ENCODE peak calls at places on chromosomes 16 and 17, in nine cellular contexts. One of them, this sample, is unnamed.

GRCh38 chr16:79598341-79599181 is 2.0 kb downstream of the MAF start:
- DNase-seq in suprapubic skin: peak; percentile 76
- DNase-seq in uterus: peak; percentile 64
- DNase-seq in tibial nerve: peak; percentile 44
- DNase-seq in body of pancreas: peak; percentile 43
- DNase-seq in esophagus squamous epithelium: no peak
- DNase-seq in adrenal gland: peak; percentile 77
- DNase-seq in stomach: peak; percentile 62
- DNase-seq in A549: peak; percentile 66
- DNase-seq in this sample: peak; percentile 28

GRCh38 chr17:51014129-51014528 is 106.5 kb downstream of the SPAG9 start:
- DNase-seq in suprapubic skin: no peak
- DNase-seq in esophagus squamous epithelium: no peak
- DNase-seq in uterus: no peak
- DNase-seq in A549: no peak
- DNase-seq in tibial nerve: no peak
- DNase-seq in stomach: no peak
- DNase-seq in adrenal gland: no peak
- DNase-seq in body of pancreas: no peak
- DNase-seq in this sample: no peak

GRCh38 chr17:78798695-78799559 is 16.9 kb upstream of the CYTH1 start:
- DNase-seq in A549: peak; percentile 45
- DNase-seq in suprapubic skin: no peak
- DNase-seq in adrenal gland: no peak
- DNase-seq in stomach: no peak
- DNase-seq in body of pancreas: no peak
- DNase-seq in uterus: no peak
- DNase-seq in esophagus squamous epithelium: no peak
- DNase-seq in tibial nerve: no peak
- DNase-seq in this sample: peak; percentile 41

GRCh38 chr16:27698266-27698665 is 148.3 kb downstream of the KATNIP start:
- DNase-seq in esophagus squamous epithelium: no peak
- DNase-seq in A549: no peak
- DNase-seq in uterus: no peak
- DNase-seq in tibial nerve: no peak
- DNase-seq in adrenal gland: no peak
- DNase-seq in stomach: no peak
- DNase-seq in suprapubic skin: no peak
- DNase-seq in body of pancreas: no peak
- DNase-seq in this sample: peak; percentile 19

GRCh38 chr17:32350662-32351418 is 883 bp downstream of the ZNF207 start:
- DNase-seq in esophagus squamous epithelium: no peak
- DNase-seq in stomach: peak; percentile 47
- DNase-seq in adrenal gland: no peak
- DNase-seq in body of pancreas: peak; percentile 44
- DNase-seq in A549: peak; percentile 79
- DNase-seq in tibial nerve: no peak
- DNase-seq in uterus: no peak
- DNase-seq in suprapubic skin: no peak
- DNase-seq in this sample: peak; percentile 82

GRCh38 chr17:63552211-63552610 is 1.9 kb downstream of the DCAF7 start:
- DNase-seq in uterus: no peak
- DNase-seq in body of pancreas: no peak
- DNase-seq in esophagus squamous epithelium: no peak
- DNase-seq in stomach: peak; percentile 3
- DNase-seq in A549: no peak
- DNase-seq in suprapubic skin: no peak
- DNase-seq in tibial nerve: no peak
- DNase-seq in adrenal gland: no peak
- DNase-seq in this sample: no peak

GRCh38 chr17:61139219-61139618 is 260.4 kb upstream of the TBX2 start:
- DNase-seq in tibial nerve: no peak
- DNase-seq in body of pancreas: no peak
- DNase-seq in uterus: no peak
- DNase-seq in suprapubic skin: no peak
- DNase-seq in stomach: peak; percentile 43
- DNase-seq in esophagus squamous epithelium: no peak
- DNase-seq in A549: no peak
- DNase-seq in adrenal gland: no peak
- DNase-seq in this sample: peak; percentile 84

GRCh38 chr17:59372138-59372751 is 40.8 kb downstream of the YPEL2 start:
- DNase-seq in body of pancreas: peak; percentile 50
- DNase-seq in esophagus squamous epithelium: no peak
- DNase-seq in tibial nerve: peak; percentile 38
- DNase-seq in suprapubic skin: peak; percentile 81
- DNase-seq in adrenal gland: peak; percentile 50
- DNase-seq in A549: no peak
- DNase-seq in stomach: peak; percentile 53
- DNase-seq in uterus: peak; percentile 47
- DNase-seq in this sample: peak; percentile 78

GRCh38 chr17:76501018-76501826 is at the start of gene RHBDF2:
- DNase-seq in stomach: peak; percentile 97
- DNase-seq in uterus: peak; percentile 89
- DNase-seq in A549: peak; percentile 87
- DNase-seq in suprapubic skin: peak; percentile 91
- DNase-seq in tibial nerve: peak; percentile 77
- DNase-seq in adrenal gland: peak; percentile 92
- DNase-seq in esophagus squamous epithelium: no peak
- DNase-seq in body of pancreas: peak; percentile 95
- DNase-seq in this sample: peak; percentile 86

GRCh38 chr16:70428178-70428998 is 10.5 kb downstream of the ST3GAL2 start:
- DNase-seq in tibial nerve: peak; percentile 58
- DNase-seq in A549: peak; percentile 96
- DNase-seq in adrenal gland: peak; percentile 99
- DNase-seq in suprapubic skin: peak; percentile 87
- DNase-seq in body of pancreas: peak; percentile 97
- DNase-seq in stomach: peak; percentile 87
- DNase-seq in uterus: peak; percentile 93
- DNase-seq in esophagus squamous epithelium: peak; percentile 28
- DNase-seq in this sample: peak; percentile 100

GRCh38 chr17:27959382-27959709 is 66.2 kb upstream of the LYRM9 start:
- DNase-seq in stomach: no peak
- DNase-seq in uterus: no peak
- DNase-seq in body of pancreas: no peak
- DNase-seq in A549: no peak
- DNase-seq in adrenal gland: no peak
- DNase-seq in esophagus squamous epithelium: no peak
- DNase-seq in tibial nerve: no peak
- DNase-seq in suprapubic skin: no peak
- DNase-seq in this sample: no peak

GRCh38 chr16:17633146-17633966 is 162.6 kb upstream of the XYLT1 start:
- DNase-seq in adrenal gland: no peak
- DNase-seq in tibial nerve: no peak
- DNase-seq in suprapubic skin: no peak
- DNase-seq in uterus: no peak
- DNase-seq in A549: no peak
- DNase-seq in esophagus squamous epithelium: no peak
- DNase-seq in body of pancreas: no peak
- DNase-seq in stomach: no peak
- DNase-seq in this sample: no peak

GRCh38 chr16:30122621-30123160 is 329 bp downstream of the MAPK3 start:
- DNase-seq in suprapubic skin: peak; percentile 73
- DNase-seq in uterus: no peak
- DNase-seq in esophagus squamous epithelium: no peak
- DNase-seq in tibial nerve: no peak
- DNase-seq in body of pancreas: no peak
- DNase-seq in stomach: no peak
- DNase-seq in adrenal gland: peak; percentile 29
- DNase-seq in A549: no peak
- DNase-seq in this sample: no peak

GRCh38 chr17:40422990-40423611 is 5.4 kb upstream of the TOP2A start:
- DNase-seq in adrenal gland: no peak
- DNase-seq in tibial nerve: no peak
- DNase-seq in stomach: no peak
- DNase-seq in body of pancreas: no peak
- DNase-seq in suprapubic skin: no peak
- DNase-seq in A549: peak; percentile 64
- DNase-seq in uterus: no peak
- DNase-seq in esophagus squamous epithelium: no peak
- DNase-seq in this sample: peak; percentile 40

GRCh38 chr17:40350410-40351184 is 13.9 kb downstream of the GJD3 start:
- DNase-seq in adrenal gland: peak; percentile 32
- DNase-seq in A549: no peak
- DNase-seq in tibial nerve: no peak
- DNase-seq in body of pancreas: no peak
- DNase-seq in stomach: no peak
- DNase-seq in suprapubic skin: peak; percentile 70
- DNase-seq in uterus: no peak
- DNase-seq in esophagus squamous epithelium: no peak
- DNase-seq in this sample: no peak

GRCh38 chr16:86818701-86819522 is 240.6 kb downstream of the FOXL1 start:
- DNase-seq in A549: no peak
- DNase-seq in uterus: no peak
- DNase-seq in adrenal gland: no peak
- DNase-seq in esophagus squamous epithelium: no peak
- DNase-seq in stomach: no peak
- DNase-seq in tibial nerve: no peak
- DNase-seq in body of pancreas: no peak
- DNase-seq in suprapubic skin: no peak
- DNase-seq in this sample: no peak

GRCh38 chr17:49110504-49110903 is 22.1 kb upstream of the B4GALNT2 start:
- DNase-seq in esophagus squamous epithelium: no peak
- DNase-seq in suprapubic skin: no peak
- DNase-seq in body of pancreas: no peak
- DNase-seq in adrenal gland: no peak
- DNase-seq in A549: peak; percentile 31
- DNase-seq in tibial nerve: no peak
- DNase-seq in uterus: no peak
- DNase-seq in stomach: no peak
- DNase-seq in this sample: no peak

GRCh38 chr16:85385463-85386331 is 227.4 kb upstream of the GSE1 start:
- DNase-seq in tibial nerve: no peak
- DNase-seq in uterus: peak; percentile 54
- DNase-seq in adrenal gland: peak; percentile 19
- DNase-seq in stomach: no peak
- DNase-seq in A549: no peak
- DNase-seq in suprapubic skin: peak; percentile 64
- DNase-seq in esophagus squamous epithelium: no peak
- DNase-seq in body of pancreas: no peak
- DNase-seq in this sample: peak; percentile 66

GRCh38 chr16:52451971-52452421 is 94.9 kb downstream of the TOX3 start:
- DNase-seq in A549: peak; percentile 6
- DNase-seq in suprapubic skin: no peak
- DNase-seq in tibial nerve: no peak
- DNase-seq in body of pancreas: no peak
- DNase-seq in esophagus squamous epithelium: no peak
- DNase-seq in uterus: no peak
- DNase-seq in stomach: no peak
- DNase-seq in adrenal gland: no peak
- DNase-seq in this sample: no peak

GRCh38 chr16:967546-968295 is 3.1 kb downstream of the LMF1 start:
- DNase-seq in suprapubic skin: peak; percentile 60
- DNase-seq in tibial nerve: no peak
- DNase-seq in A549: no peak
- DNase-seq in esophagus squamous epithelium: no peak
- DNase-seq in adrenal gland: no peak
- DNase-seq in uterus: no peak
- DNase-seq in body of pancreas: no peak
- DNase-seq in stomach: no peak
- DNase-seq in this sample: no peak

GRCh38 chr16:64469906-64470702 is 651.8 kb downstream of the CDH11 start:
- DNase-seq in body of pancreas: no peak
- DNase-seq in suprapubic skin: no peak
- DNase-seq in esophagus squamous epithelium: no peak
- DNase-seq in stomach: no peak
- DNase-seq in A549: no peak
- DNase-seq in adrenal gland: no peak
- DNase-seq in tibial nerve: no peak
- DNase-seq in uterus: no peak
- DNase-seq in this sample: no peak
- TF ChIP-seq CTCF in body of pancreas: no peak
- TF ChIP-seq CTCF in suprapubic skin: no peak
- TF ChIP-seq CTCF in esophagus squamous epithelium: no peak
- TF ChIP-seq CTCF in stomach: no peak
- TF ChIP-seq CTCF in A549: no peak
- TF ChIP-seq CTCF in adrenal gland: no peak
- TF ChIP-seq CTCF in tibial nerve: no peak
- TF ChIP-seq CTCF in uterus: no peak
- TF ChIP-seq CTCF in this sample: no peak

GRCh38 chr16:83882118-83882879 is 16.6 kb upstream of the MLYCD start:
- DNase-seq in suprapubic skin: no peak
- DNase-seq in esophagus squamous epithelium: no peak
- DNase-seq in uterus: no peak
- DNase-seq in tibial nerve: no peak
- DNase-seq in adrenal gland: no peak
- DNase-seq in body of pancreas: no peak
- DNase-seq in A549: no peak
- DNase-seq in stomach: no peak
- DNase-seq in this sample: no peak
- TF ChIP-seq POLR2A in suprapubic skin: no peak
- TF ChIP-seq POLR2A in esophagus squamous epithelium: no peak
- TF ChIP-seq POLR2A in uterus: no peak
- TF ChIP-seq POLR2A in tibial nerve: no peak
- TF ChIP-seq POLR2A in adrenal gland: no peak
- TF ChIP-seq POLR2A in body of pancreas: no peak
- TF ChIP-seq POLR2A in A549: no peak
- TF ChIP-seq POLR2A in stomach: no peak
- TF ChIP-seq POLR2A in this sample: no peak

GRCh38 chr17:6420173-6420641 is 14.7 kb downstream of the AIPL1 start:
- DNase-seq in stomach: no peak
- DNase-seq in uterus: no peak
- DNase-seq in esophagus squamous epithelium: no peak
- DNase-seq in A549: peak; percentile 44
- DNase-seq in body of pancreas: no peak
- DNase-seq in adrenal gland: no peak
- DNase-seq in tibial nerve: no peak
- DNase-seq in suprapubic skin: no peak
- DNase-seq in this sample: peak; percentile 39
- TF ChIP-seq CTCF in stomach: no peak
- TF ChIP-seq CTCF in uterus: no peak
- TF ChIP-seq CTCF in esophagus squamous epithelium: peak; percentile 8
- TF ChIP-seq CTCF in A549: peak; percentile 40
- TF ChIP-seq CTCF in body of pancreas: no peak
- TF ChIP-seq CTCF in adrenal gland: no peak
- TF ChIP-seq CTCF in tibial nerve: no peak
- TF ChIP-seq CTCF in suprapubic skin: peak; percentile 9
- TF ChIP-seq CTCF in this sample: peak; percentile 33

DNA sequence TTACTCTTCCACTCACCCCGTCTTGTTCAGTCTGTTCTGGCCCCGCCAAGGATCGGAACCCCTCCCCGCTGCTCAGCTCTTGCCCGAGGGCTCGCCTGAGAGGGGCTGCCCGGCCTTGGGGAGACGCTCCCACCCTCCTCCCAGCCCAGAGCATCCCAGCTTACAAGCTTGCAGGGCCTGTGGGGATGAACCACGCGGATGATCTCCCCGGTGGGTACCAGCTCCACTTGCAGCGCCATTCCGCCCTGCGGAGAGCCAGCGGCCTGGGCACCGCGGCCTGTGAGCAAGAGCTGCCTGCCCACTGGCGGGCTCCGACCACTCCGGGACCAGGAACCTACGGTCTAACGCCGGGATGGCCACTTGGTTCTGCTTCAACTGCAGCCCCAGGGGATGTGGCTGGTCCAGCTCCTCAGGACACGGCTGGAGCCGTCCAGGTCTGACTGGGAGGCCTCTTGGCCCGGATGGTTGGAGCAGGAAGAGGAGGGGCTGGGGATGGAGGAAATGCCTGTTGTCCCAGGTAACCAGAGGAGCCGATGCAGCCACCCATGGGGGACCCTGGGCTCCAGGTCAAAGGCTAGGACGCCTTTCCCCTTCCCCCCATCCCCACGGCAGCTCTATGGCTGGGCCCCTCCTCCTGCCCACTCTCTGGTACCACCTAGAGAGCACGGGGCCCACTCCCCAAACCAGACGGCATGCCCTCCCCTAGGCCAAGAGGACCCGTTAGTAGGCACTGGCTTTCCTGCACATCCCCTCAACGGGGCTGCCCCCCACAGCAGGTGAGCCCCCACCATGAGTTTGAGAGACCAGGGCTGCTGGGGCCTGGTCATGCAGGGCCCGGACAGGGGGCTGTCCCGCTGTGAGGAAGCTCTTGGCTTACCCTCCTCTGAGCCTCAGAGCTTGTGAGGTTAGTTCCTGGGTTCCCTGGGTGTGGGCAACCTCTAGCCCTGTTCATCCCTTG is at the start of gene MYO1C:
- DNase-seq in uterus: peak; percentile 46
- DNase-seq in esophagus squamous epithelium: no peak
- DNase-seq in adrenal gland: peak; percentile 48
- DNase-seq in suprapubic skin: peak; percentile 74
- DNase-seq in stomach: no peak
- DNase-seq in A549: no peak
- DNase-seq in body of pancreas: no peak
- DNase-seq in tibial nerve: no peak
- DNase-seq in this sample: no peak
- TF ChIP-seq POLR2A in uterus: no peak
- TF ChIP-seq POLR2A in esophagus squamous epithelium: no peak
- TF ChIP-seq POLR2A in adrenal gland: no peak
- TF ChIP-seq POLR2A in suprapubic skin: no peak
- TF ChIP-seq POLR2A in stomach: no peak
- TF ChIP-seq POLR2A in A549: no peak
- TF ChIP-seq POLR2A in body of pancreas: no peak
- TF ChIP-seq POLR2A in tibial nerve: no peak
- TF ChIP-seq POLR2A in this sample: no peak

This sample was measured in NB4.